ENCODE peak calls at places on chromosomes 16 and 17, in four cellular contexts. P is CD8-positive, alpha-beta memory T cell; G is HTR-8/SVneo; Z is effector memory CD4-positive, alpha-beta T cell. V is an unnamed sample.

GRCh38 chr17:29291163-29291752 is 2.7 kb downstream of the NUFIP2 start:
- DNase-seq in P (no peak), G (peak), Z (no peak), V (peak)

GRCh38 chr16:17729820-17730219 is 259.1 kb upstream of the XYLT1 start:
- DNase-seq in P (no peak), G (no peak), Z (no peak), V (no peak)

GRCh38 chr17:55572599-55572998 is 61.3 kb upstream of the SMIM36 start:
- DNase-seq in P (no peak), G (no peak), Z (no peak), V (no peak)

GRCh38 chr16:13203725-13204124 is 302.3 kb downstream of the SHISA9 start:
- DNase-seq in P (no peak), G (no peak), Z (no peak), V (no peak)

GRCh38 chr16:2150418-2151187 is 2.2 kb downstream of the RAB26 start:
- DNase-seq in P (no peak), G (no peak), Z (no peak), V (peak)

GRCh38 chr17:34584805-34585416 is 5.5 kb downstream of the TMEM132E start:
- DNase-seq in P (no peak), G (peak), Z (no peak), V (no peak)

GRCh38 chr17:81870155-81870977 is 771 bp downstream of the ARHGDIA start:
- DNase-seq in P (peak), G (no peak), Z (peak), V (peak)

GRCh38 chr17:834136-834535 is 52.0 kb downstream of the MRM3 start:
- DNase-seq in P (no peak), G (no peak), Z (no peak), V (no peak)

GRCh38 chr17:70713694-70714093 is 544.4 kb downstream of the KCNJ2 start:
- DNase-seq in P (no peak), G (no peak), Z (no peak), V (no peak)

GRCh38 chr17:30992551-30992950 is 21.7 kb downstream of the RNF135 start:
- DNase-seq in P (no peak), G (no peak), Z (no peak), V (no peak)

GRCh38 chr16:54059319-54059718 is 227.3 kb downstream of the IRX3 start:
- DNase-seq in P (no peak), G (no peak), Z (no peak), V (no peak)

GRCh38 chr17:27473748-27474609 is 17.7 kb downstream of the KSR1 start:
- DNase-seq in P (peak), G (no peak), Z (peak), V (peak)

GRCh38 chr16:27724491-27724878 is 174.5 kb downstream of the KATNIP start:
- DNase-seq in P (no peak), G (no peak), Z (no peak), V (no peak)

GRCh38 chr17:63364387-63364786 is 81.7 kb downstream of the CYB561 start:
- DNase-seq in P (no peak), G (no peak), Z (no peak), V (no peak)

GRCh38 chr17:73466704-73467433 is 155.1 kb upstream of the CDC42EP4 start:
- DNase-seq in P (no peak), G (no peak), Z (no peak), V (no peak)

GRCh38 chr17:78839173-78839761 is 1.3 kb downstream of the USP36 start:
- DNase-seq in P (no peak), G (no peak), Z (no peak), V (no peak)

GRCh38 chr16:72256398-72257048 is 84.6 kb upstream of the PMFBP1 start:
- DNase-seq in P (no peak), G (peak), Z (no peak), V (peak)

GRCh38 chr16:79573881-79574280 is 26.7 kb downstream of the MAF start:
- DNase-seq in P (no peak), G (no peak), Z (no peak), V (no peak)

GRCh38 chr17:69404398-69404797 is 10.1 kb upstream of the MAP2K6 start:
- DNase-seq in P (no peak), G (no peak), Z (no peak), V (no peak)

GRCh38 chr17:37177234-37177633 is 198.6 kb upstream of the C17orf78 start:
- DNase-seq in P (no peak), G (no peak), Z (no peak), V (no peak)

GRCh38 chr16:17983114-17983513 is 353.4 kb downstream of the NPIPA8 start:
- DNase-seq in P (no peak), G (no peak), Z (no peak), V (no peak)

GRCh38 chr17:81371910-81372760 is 23.1 kb upstream of the BAHCC1 start:
- DNase-seq in P (no peak), G (peak), Z (no peak), V (peak)